ENCODE peak calls at places on chromosomes 1 and 21, in seven cellular contexts. I, R, H, P, F, T and N are unnamed samples.

GRCh38 chr1:115134850-115135484 is 45.7 kb upstream of the TSPAN2 start:
- DNase-seq in I (peak), R (peak), H (no peak), P (peak), F (no peak), T (peak), N (no peak)

GRCh38 chr1:27726173-27726793 is 522 bp downstream of the FAM76A start:
- DNase-seq in I (peak), R (peak), H (no peak), P (peak), F (peak), T (peak), N (no peak)

GRCh38 chr1:70156529-70157120 is 48.8 kb downstream of the LRRC40 start:
- DNase-seq in I (no peak), R (no peak), H (no peak), P (peak), F (no peak), T (peak), N (no peak)

GRCh38 chr1:46411601-46412341 is 17.7 kb downstream of the FAAH start:
- DNase-seq in I (no peak), R (no peak), H (no peak), P (no peak), F (no peak), T (no peak), N (no peak)

GRCh38 chr21:39645331-39645730 is 32.6 kb downstream of the B3GALT5 start:
- DNase-seq in I (no peak), R (no peak), H (no peak), P (no peak), F (no peak), T (no peak), N (no peak)

GRCh38 chr1:22625262-22625925 is 11.0 kb upstream of the C1QA start:
- DNase-seq in I (peak), R (no peak), H (no peak), P (no peak), F (no peak), T (peak), N (no peak)

GRCh38 chr1:19468397-19468956 is 16.9 kb downstream of the CAPZB start:
- DNase-seq in I (no peak), R (no peak), H (no peak), P (no peak), F (no peak), T (peak), N (peak)

GRCh38 chr1:245493029-245493428 is 338.2 kb downstream of the KIF26B start:
- DNase-seq in I (peak), R (no peak), H (no peak), P (no peak), F (no peak), T (peak), N (no peak)

GRCh38 chr1:174297351-174297750 is 138.0 kb downstream of the RABGAP1L start:
- DNase-seq in I (no peak), R (no peak), H (no peak), P (no peak), F (no peak), T (no peak), N (no peak)

GRCh38 chr1:38005195-38006007 is at the start of gene FHL3:
- DNase-seq in I (peak), R (no peak), H (no peak), P (peak), F (no peak), T (peak), N (no peak)

GRCh38 chr1:97621955-97622354 is 298.9 kb downstream of the DPYD start:
- DNase-seq in I (no peak), R (no peak), H (no peak), P (no peak), F (no peak), T (no peak), N (no peak)

GRCh38 chr1:12601690-12602632 is 16.0 kb downstream of the DHRS3 start:
- DNase-seq in I (peak), R (no peak), H (no peak), P (no peak), F (no peak), T (peak), N (no peak)

GRCh38 chr1:234634387-234634786 is 24.4 kb upstream of the IRF2BP2 start:
- DNase-seq in I (no peak), R (no peak), H (no peak), P (no peak), F (no peak), T (no peak), N (no peak)

GRCh38 chr21:34897828-34898227 is 151.3 kb downstream of the RUNX1 start:
- DNase-seq in I (no peak), R (no peak), H (no peak), P (no peak), F (no peak), T (no peak), N (no peak)

GRCh38 chr1:156898971-156899657 is 5.6 kb downstream of the PEAR1 start:
- DNase-seq in I (no peak), R (no peak), H (no peak), P (no peak), F (no peak), T (no peak), N (no peak)

GRCh38 chr1:204463125-204464060 is 31.2 kb downstream of the PIK3C2B start:
- DNase-seq in I (peak), R (no peak), H (no peak), P (no peak), F (no peak), T (no peak), N (no peak)

GRCh38 chr1:40898434-40898900 is 36.3 kb upstream of the CITED4 start:
- DNase-seq in I (peak), R (no peak), H (no peak), P (peak), F (no peak), T (peak), N (no peak)

GRCh38 chr21:45726438-45726837 is 82.9 kb downstream of the PCBP3 start:
- DNase-seq in I (no peak), R (no peak), H (no peak), P (no peak), F (no peak), T (no peak), N (no peak)

GRCh38 chr21:41895643-41896493 is 16.7 kb upstream of the PRDM15 start:
- DNase-seq in I (peak), R (no peak), H (no peak), P (no peak), F (no peak), T (no peak), N (peak)